ENCODE peak calls at places on chromosomes 5 and 9, in four cellular contexts. One of them, this sample, is unnamed.
A peak's percentile ranks its signal among the peaks of the same experiment; 100 is the strongest.

GRCh38 chr5:37557734-37558293 is 178.7 kb downstream of the WDR70 start:
- DNase-seq in cardiac muscle cell: no peak
- DNase-seq in NCI-H774: no peak
- DNase-seq in SJCRH30: no peak
- DNase-seq in this sample: no peak

GRCh38 chr5:171913987-171914273 is 92.5 kb downstream of the FBXW11 start:
- DNase-seq in cardiac muscle cell: no peak
- DNase-seq in NCI-H774: no peak
- DNase-seq in SJCRH30: no peak
- DNase-seq in this sample: no peak

GRCh38 chr9:88657893-88658292 is 122.9 kb downstream of the NXNL2 start:
- DNase-seq in SJCRH30: no peak
- DNase-seq in NCI-H774: no peak
- DNase-seq in cardiac muscle cell: peak; percentile 82
- DNase-seq in this sample: no peak

GRCh38 chr5:29984153-29984534 is 1209.3 kb upstream of the CDH6 start:
- DNase-seq in cardiac muscle cell: no peak
- DNase-seq in NCI-H774: no peak
- DNase-seq in SJCRH30: no peak
- DNase-seq in this sample: no peak

GRCh38 chr5:80777347-80778287 is 122.8 kb upstream of the DHFR start:
- DNase-seq in cardiac muscle cell: no peak
- DNase-seq in NCI-H774: no peak
- DNase-seq in SJCRH30: no peak
- DNase-seq in this sample: no peak

GRCh38 chr9:97857603-97858392 is 4.8 kb downstream of the FOXE1 start:
- DNase-seq in NCI-H774: no peak
- DNase-seq in cardiac muscle cell: no peak
- DNase-seq in SJCRH30: no peak
- DNase-seq in this sample: no peak

GRCh38 chr9:91948423-91949292 is 1.4 kb downstream of the ROR2 start:
- DNase-seq in cardiac muscle cell: peak; percentile 80
- DNase-seq in NCI-H774: peak; percentile 73
- DNase-seq in SJCRH30: no peak
- DNase-seq in this sample: peak; percentile 66

GRCh38 chr5:108382784-108383358 is 973 bp upstream of the FBXL17 start:
- DNase-seq in cardiac muscle cell: peak; percentile 21
- DNase-seq in NCI-H774: no peak
- DNase-seq in SJCRH30: no peak
- DNase-seq in this sample: peak; percentile 16

GRCh38 chr5:76601470-76601869 is 21.7 kb downstream of the F2RL2 start:
- DNase-seq in cardiac muscle cell: peak; percentile 89
- DNase-seq in NCI-H774: peak; percentile 5
- DNase-seq in SJCRH30: peak; percentile 47
- DNase-seq in this sample: no peak